ENCODE peak calls at places on chromosomes 11 and 22, in ten cellular contexts. One of them, this sample, is unnamed.

GRCh38 chr11:3190600-3190999 is 25.5 kb upstream of the OSBPL5 start:
- DNase-seq in omental fat pad: no peak
- DNase-seq in mucosa of descending colon: no peak
- DNase-seq in CD8-positive, alpha-beta T cell: no peak
- DNase-seq in CD4-positive, alpha-beta T cell: no peak
- DNase-seq in sigmoid colon: no peak
- DNase-seq in B cell: no peak
- DNase-seq in lower lobe of right lung: no peak
- DNase-seq in heart right ventricle: no peak
- DNase-seq in BJ: no peak
- DNase-seq in this sample: peak; percentile 40

GRCh38 chr11:92057849-92058442 is 166.7 kb upstream of the FAT3 start:
- DNase-seq in B cell: no peak
- DNase-seq in sigmoid colon: no peak
- DNase-seq in lower lobe of right lung: no peak
- DNase-seq in heart right ventricle: no peak
- DNase-seq in CD4-positive, alpha-beta T cell: no peak
- DNase-seq in BJ: no peak
- DNase-seq in mucosa of descending colon: no peak
- DNase-seq in CD8-positive, alpha-beta T cell: no peak
- DNase-seq in omental fat pad: no peak
- DNase-seq in this sample: no peak

GRCh38 chr11:77602385-77603105 is 12.8 kb downstream of the AQP11 start:
- DNase-seq in CD8-positive, alpha-beta T cell: no peak
- DNase-seq in sigmoid colon: no peak
- DNase-seq in heart right ventricle: no peak
- DNase-seq in mucosa of descending colon: no peak
- DNase-seq in CD4-positive, alpha-beta T cell: no peak
- DNase-seq in BJ: peak; percentile 68
- DNase-seq in B cell: no peak
- DNase-seq in lower lobe of right lung: no peak
- DNase-seq in omental fat pad: no peak
- DNase-seq in this sample: no peak

GRCh38 chr22:25636323-25636722 is 71.8 kb downstream of the GRK3 start:
- DNase-seq in sigmoid colon: no peak
- DNase-seq in CD4-positive, alpha-beta T cell: no peak
- DNase-seq in BJ: no peak
- DNase-seq in mucosa of descending colon: no peak
- DNase-seq in heart right ventricle: no peak
- DNase-seq in lower lobe of right lung: no peak
- DNase-seq in B cell: no peak
- DNase-seq in omental fat pad: no peak
- DNase-seq in CD8-positive, alpha-beta T cell: no peak
- DNase-seq in this sample: no peak

GRCh38 chr11:88523362-88524028 is 186.0 kb upstream of the CTSC start:
- DNase-seq in lower lobe of right lung: no peak
- DNase-seq in omental fat pad: no peak
- DNase-seq in CD4-positive, alpha-beta T cell: no peak
- DNase-seq in heart right ventricle: no peak
- DNase-seq in B cell: no peak
- DNase-seq in sigmoid colon: no peak
- DNase-seq in BJ: no peak
- DNase-seq in CD8-positive, alpha-beta T cell: no peak
- DNase-seq in mucosa of descending colon: no peak
- DNase-seq in this sample: no peak

GRCh38 chr11:35334385-35335090 is 84.8 kb downstream of the SLC1A2 start:
- DNase-seq in lower lobe of right lung: no peak
- DNase-seq in CD4-positive, alpha-beta T cell: no peak
- DNase-seq in BJ: no peak
- DNase-seq in CD8-positive, alpha-beta T cell: no peak
- DNase-seq in heart right ventricle: no peak
- DNase-seq in omental fat pad: no peak
- DNase-seq in sigmoid colon: no peak
- DNase-seq in B cell: peak; percentile 75
- DNase-seq in mucosa of descending colon: no peak
- DNase-seq in this sample: no peak

GRCh38 chr11:19519344-19519743 is 193.3 kb upstream of the NAV2 start:
- DNase-seq in heart right ventricle: no peak
- DNase-seq in CD8-positive, alpha-beta T cell: no peak
- DNase-seq in B cell: no peak
- DNase-seq in omental fat pad: no peak
- DNase-seq in CD4-positive, alpha-beta T cell: no peak
- DNase-seq in BJ: no peak
- DNase-seq in lower lobe of right lung: no peak
- DNase-seq in mucosa of descending colon: no peak
- DNase-seq in sigmoid colon: no peak
- DNase-seq in this sample: no peak

GRCh38 chr22:29338398-29338797 is 22.9 kb upstream of the RASL10A start:
- DNase-seq in mucosa of descending colon: no peak
- DNase-seq in B cell: no peak
- DNase-seq in omental fat pad: no peak
- DNase-seq in CD4-positive, alpha-beta T cell: no peak
- DNase-seq in BJ: no peak
- DNase-seq in lower lobe of right lung: no peak
- DNase-seq in heart right ventricle: no peak
- DNase-seq in sigmoid colon: no peak
- DNase-seq in CD8-positive, alpha-beta T cell: no peak
- DNase-seq in this sample: no peak

GRCh38 chr11:36352919-36353318 is 56.8 kb downstream of the PRR5L start:
- DNase-seq in CD8-positive, alpha-beta T cell: peak; percentile 57
- DNase-seq in mucosa of descending colon: no peak
- DNase-seq in sigmoid colon: no peak
- DNase-seq in B cell: no peak
- DNase-seq in CD4-positive, alpha-beta T cell: peak; percentile 43
- DNase-seq in omental fat pad: no peak
- DNase-seq in heart right ventricle: no peak
- DNase-seq in lower lobe of right lung: no peak
- DNase-seq in BJ: no peak
- DNase-seq in this sample: no peak

GRCh38 chr22:32331918-32332725 is 25.5 kb upstream of the RFPL3 start:
- DNase-seq in sigmoid colon: no peak
- DNase-seq in B cell: no peak
- DNase-seq in heart right ventricle: no peak
- DNase-seq in lower lobe of right lung: no peak
- DNase-seq in CD8-positive, alpha-beta T cell: no peak
- DNase-seq in BJ: no peak
- DNase-seq in mucosa of descending colon: no peak
- DNase-seq in omental fat pad: no peak
- DNase-seq in CD4-positive, alpha-beta T cell: no peak
- DNase-seq in this sample: peak; percentile 40

GRCh38 chr11:44619931-44620725 is 54.7 kb downstream of the CD82 start:
- DNase-seq in omental fat pad: peak; percentile 13
- DNase-seq in CD4-positive, alpha-beta T cell: no peak
- DNase-seq in B cell: no peak
- DNase-seq in lower lobe of right lung: no peak
- DNase-seq in CD8-positive, alpha-beta T cell: peak; percentile 9
- DNase-seq in mucosa of descending colon: no peak
- DNase-seq in heart right ventricle: no peak
- DNase-seq in sigmoid colon: peak; percentile 56
- DNase-seq in BJ: no peak
- DNase-seq in this sample: peak; percentile 69

GRCh38 chr22:19604711-19605268 is 80.6 kb upstream of the CLDN5 start:
- DNase-seq in sigmoid colon: no peak
- DNase-seq in lower lobe of right lung: no peak
- DNase-seq in CD4-positive, alpha-beta T cell: no peak
- DNase-seq in B cell: no peak
- DNase-seq in BJ: no peak
- DNase-seq in omental fat pad: no peak
- DNase-seq in CD8-positive, alpha-beta T cell: no peak
- DNase-seq in heart right ventricle: no peak
- DNase-seq in mucosa of descending colon: no peak
- DNase-seq in this sample: no peak

GRCh38 chr11:111357150-111358037 is 21.7 kb downstream of the POU2AF1 start:
- DNase-seq in sigmoid colon: no peak
- DNase-seq in B cell: no peak
- DNase-seq in BJ: no peak
- DNase-seq in CD8-positive, alpha-beta T cell: no peak
- DNase-seq in omental fat pad: no peak
- DNase-seq in CD4-positive, alpha-beta T cell: no peak
- DNase-seq in heart right ventricle: no peak
- DNase-seq in lower lobe of right lung: no peak
- DNase-seq in mucosa of descending colon: no peak
- DNase-seq in this sample: no peak
- TF ChIP-seq CTCF in sigmoid colon: no peak
- TF ChIP-seq CTCF in B cell: no peak
- TF ChIP-seq CTCF in BJ: no peak
- TF ChIP-seq CTCF in CD8-positive, alpha-beta T cell: no peak
- TF ChIP-seq CTCF in omental fat pad: no peak
- TF ChIP-seq CTCF in CD4-positive, alpha-beta T cell: no peak
- TF ChIP-seq CTCF in heart right ventricle: no peak
- TF ChIP-seq CTCF in lower lobe of right lung: no peak
- TF ChIP-seq CTCF in mucosa of descending colon: no peak
- TF ChIP-seq CTCF in this sample: no peak

GRCh38 chr11:90148900-90149299 is 14.4 kb downstream of the NAALAD2 start:
- DNase-seq in omental fat pad: no peak
- DNase-seq in CD8-positive, alpha-beta T cell: no peak
- DNase-seq in lower lobe of right lung: no peak
- DNase-seq in BJ: no peak
- DNase-seq in mucosa of descending colon: no peak
- DNase-seq in B cell: no peak
- DNase-seq in heart right ventricle: no peak
- DNase-seq in CD4-positive, alpha-beta T cell: no peak
- DNase-seq in sigmoid colon: no peak
- DNase-seq in this sample: no peak
- TF ChIP-seq CTCF in omental fat pad: no peak
- TF ChIP-seq CTCF in CD8-positive, alpha-beta T cell: no peak
- TF ChIP-seq CTCF in lower lobe of right lung: no peak
- TF ChIP-seq CTCF in BJ: no peak
- TF ChIP-seq CTCF in mucosa of descending colon: no peak
- TF ChIP-seq CTCF in B cell: no peak
- TF ChIP-seq CTCF in heart right ventricle: no peak
- TF ChIP-seq CTCF in CD4-positive, alpha-beta T cell: no peak
- TF ChIP-seq CTCF in sigmoid colon: no peak
- TF ChIP-seq CTCF in this sample: no peak

DNA sequence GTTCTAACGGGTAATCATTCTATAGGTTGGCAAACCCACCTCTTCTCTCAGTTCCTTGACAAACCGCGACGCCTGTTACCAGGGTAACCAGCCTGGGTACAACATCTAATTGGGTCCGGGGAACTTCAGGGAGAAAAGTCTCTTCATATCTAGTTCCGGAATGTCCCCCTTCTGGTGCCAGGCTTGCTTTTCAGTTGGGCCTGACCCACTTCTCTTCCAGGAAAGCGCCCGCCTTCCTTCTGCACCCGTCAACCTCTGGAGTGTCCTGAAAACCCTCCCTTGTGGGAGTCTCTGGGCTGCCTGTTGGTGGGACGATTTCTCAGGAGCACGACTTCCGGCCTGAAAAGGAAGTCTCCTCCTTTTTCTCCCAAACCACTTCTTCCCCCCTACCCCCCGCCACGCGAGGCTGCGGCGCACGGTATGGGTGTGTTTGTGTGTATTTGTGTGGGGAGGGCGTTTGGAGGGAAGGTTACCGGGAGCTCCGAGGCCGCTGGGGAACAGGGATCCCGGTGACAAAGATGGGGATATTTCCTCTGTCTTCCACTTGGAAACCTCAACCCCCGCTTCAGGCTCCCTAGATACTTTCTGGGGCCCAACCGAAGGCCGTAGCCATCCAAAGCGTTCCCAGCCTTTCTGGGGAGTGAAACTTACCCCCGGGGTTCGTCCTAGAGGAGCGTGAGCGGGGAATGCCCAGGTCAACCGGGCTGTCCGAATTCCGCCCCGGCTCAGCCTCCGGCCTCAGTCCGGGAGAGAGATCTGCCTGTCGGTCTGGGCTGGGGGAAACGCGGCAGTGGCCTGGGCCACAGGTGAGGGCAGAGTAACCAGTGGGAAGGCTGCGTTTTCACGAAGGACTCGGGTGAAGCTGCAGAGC is at the start of the genes NKAPD1 and PIH1D2:
- DNase-seq in CD8-positive, alpha-beta T cell: peak; percentile 82
- DNase-seq in lower lobe of right lung: peak; percentile 77
- DNase-seq in B cell: peak; percentile 91
- DNase-seq in mucosa of descending colon: peak; percentile 86
- DNase-seq in sigmoid colon: peak; percentile 86
- DNase-seq in BJ: peak; percentile 70
- DNase-seq in omental fat pad: peak; percentile 45
- DNase-seq in heart right ventricle: peak; percentile 63
- DNase-seq in CD4-positive, alpha-beta T cell: peak; percentile 68
- DNase-seq in this sample: peak; percentile 90
- TF ChIP-seq CTCF in CD8-positive, alpha-beta T cell: no peak
- TF ChIP-seq CTCF in lower lobe of right lung: no peak
- TF ChIP-seq CTCF in B cell: peak; percentile 23
- TF ChIP-seq CTCF in mucosa of descending colon: no peak
- TF ChIP-seq CTCF in sigmoid colon: no peak
- TF ChIP-seq CTCF in BJ: peak; percentile 15
- TF ChIP-seq CTCF in omental fat pad: no peak
- TF ChIP-seq CTCF in heart right ventricle: no peak
- TF ChIP-seq CTCF in CD4-positive, alpha-beta T cell: no peak
- TF ChIP-seq CTCF in this sample: no peak

GRCh38 chr11:128506384-128506783 is 81.0 kb downstream of the ETS1 start:
- DNase-seq in CD4-positive, alpha-beta T cell: peak; percentile 29
- DNase-seq in omental fat pad: no peak
- DNase-seq in CD8-positive, alpha-beta T cell: no peak
- DNase-seq in B cell: no peak
- DNase-seq in BJ: no peak
- DNase-seq in sigmoid colon: no peak
- DNase-seq in heart right ventricle: no peak
- DNase-seq in lower lobe of right lung: no peak
- DNase-seq in mucosa of descending colon: no peak
- DNase-seq in this sample: no peak
- TF ChIP-seq CTCF in CD4-positive, alpha-beta T cell: no peak
- TF ChIP-seq CTCF in omental fat pad: no peak
- TF ChIP-seq CTCF in CD8-positive, alpha-beta T cell: no peak
- TF ChIP-seq CTCF in B cell: no peak
- TF ChIP-seq CTCF in BJ: peak; percentile 15
- TF ChIP-seq CTCF in sigmoid colon: no peak
- TF ChIP-seq CTCF in heart right ventricle: no peak
- TF ChIP-seq CTCF in lower lobe of right lung: no peak
- TF ChIP-seq CTCF in mucosa of descending colon: no peak
- TF ChIP-seq CTCF in this sample: no peak

This sample was measured in coronary artery.